ENCODE peak calls at places on chromosome 5, in four cellular contexts. One of them, this sample, is unnamed.

GRCh38 chr5:14793851-14794250 is 77.7 kb downstream of the ANKH start:
- DNase-seq in K562: no peak
- DNase-seq in PC-9: no peak
- DNase-seq in IMR-90: no peak
- DNase-seq in this sample: no peak

GRCh38 chr5:131280417-131280816 is 16.6 kb downstream of the CDC42SE2 start:
- DNase-seq in K562: no peak
- DNase-seq in PC-9: no peak
- DNase-seq in IMR-90: no peak
- DNase-seq in this sample: no peak

GRCh38 chr5:158463971-158464370 is 605.0 kb upstream of the CLINT1 start:
- DNase-seq in K562: no peak
- DNase-seq in PC-9: no peak
- DNase-seq in IMR-90: peak; percentile 10
- DNase-seq in this sample: peak; percentile 9

GRCh38 chr5:174314261-174314660 is 268.8 kb downstream of the NSG2 start:
- DNase-seq in K562: no peak
- DNase-seq in PC-9: no peak
- DNase-seq in IMR-90: no peak
- DNase-seq in this sample: no peak

GRCh38 chr5:66717455-66718373 is 121.5 kb downstream of the MAST4 start:
- DNase-seq in K562: no peak
- DNase-seq in PC-9: no peak
- DNase-seq in IMR-90: no peak
- DNase-seq in this sample: no peak

GRCh38 chr5:139696894-139697658 is 48.9 kb downstream of the CXXC5 start:
- DNase-seq in K562: peak; percentile 92
- DNase-seq in PC-9: peak; percentile 75
- DNase-seq in IMR-90: peak; percentile 91
- DNase-seq in this sample: no peak

GRCh38 chr5:4068171-4068570 is 472.5 kb downstream of the IRX1 start:
- DNase-seq in K562: no peak
- DNase-seq in PC-9: no peak
- DNase-seq in IMR-90: no peak
- DNase-seq in this sample: no peak

GRCh38 chr5:61162832-61163567 is 732 bp upstream of the SMIM15 start:
- DNase-seq in K562: no peak
- DNase-seq in PC-9: no peak
- DNase-seq in IMR-90: peak; percentile 36
- DNase-seq in this sample: no peak

GRCh38 chr5:15573594-15573993 is 73.6 kb downstream of the FBXL7 start:
- DNase-seq in K562: no peak
- DNase-seq in PC-9: no peak
- DNase-seq in IMR-90: peak; percentile 46
- DNase-seq in this sample: no peak

GRCh38 chr5:103397996-103398581 is 139.5 kb downstream of the MACIR start:
- DNase-seq in K562: no peak
- DNase-seq in PC-9: no peak
- DNase-seq in IMR-90: peak; percentile 36
- DNase-seq in this sample: no peak

GRCh38 chr5:172806897-172807672 is 27.0 kb upstream of the ERGIC1 start:
- DNase-seq in K562: peak; percentile 88
- DNase-seq in PC-9: peak; percentile 86
- DNase-seq in IMR-90: peak; percentile 89
- DNase-seq in this sample: peak; percentile 91

GRCh38 chr5:104739905-104740304 is 1177.3 kb upstream of the NUDT12 start:
- DNase-seq in K562: no peak
- DNase-seq in PC-9: no peak
- DNase-seq in IMR-90: no peak
- DNase-seq in this sample: no peak

GRCh38 chr5:57738787-57739186 is 256.2 kb upstream of the ACTBL2 start:
- DNase-seq in K562: no peak
- DNase-seq in PC-9: no peak
- DNase-seq in IMR-90: no peak
- DNase-seq in this sample: no peak

GRCh38 chr5:2756764-2757163 is 5.3 kb upstream of the IRX2 start:
- DNase-seq in K562: no peak
- DNase-seq in PC-9: no peak
- DNase-seq in IMR-90: no peak
- DNase-seq in this sample: no peak

GRCh38 chr5:84450617-84451414 is 66.1 kb upstream of the EDIL3 start:
- DNase-seq in K562: no peak
- DNase-seq in PC-9: no peak
- DNase-seq in IMR-90: peak; percentile 20
- DNase-seq in this sample: no peak

GRCh38 chr5:175728885-175729828 is 71.3 kb downstream of the HRH2 start:
- DNase-seq in K562: peak; percentile 18
- DNase-seq in PC-9: no peak
- DNase-seq in IMR-90: no peak
- DNase-seq in this sample: no peak
- H3K4me2 ChIP-seq in K562: no peak overlapping the region
- H3K4me2 ChIP-seq in PC-9: no peak overlapping the region
- H3K4me2 ChIP-seq in IMR-90: no peak overlapping the region
- H3K4me2 ChIP-seq in this sample: no peak overlapping the region

GRCh38 chr5:168096525-168096924 is 194.9 kb upstream of the WWC1 start:
- DNase-seq in K562: no peak
- DNase-seq in PC-9: no peak
- DNase-seq in IMR-90: no peak
- DNase-seq in this sample: no peak
- H2AFZ ChIP-seq in K562: no peak overlapping the region
- H2AFZ ChIP-seq in PC-9: no peak overlapping the region
- H2AFZ ChIP-seq in IMR-90: no peak overlapping the region
- H2AFZ ChIP-seq in this sample: no peak overlapping the region

GRCh38 chr5:27944471-27944870 is 906.1 kb upstream of the CDH9 start:
- DNase-seq in K562: no peak
- DNase-seq in PC-9: no peak
- DNase-seq in IMR-90: no peak
- DNase-seq in this sample: no peak

DNA sequence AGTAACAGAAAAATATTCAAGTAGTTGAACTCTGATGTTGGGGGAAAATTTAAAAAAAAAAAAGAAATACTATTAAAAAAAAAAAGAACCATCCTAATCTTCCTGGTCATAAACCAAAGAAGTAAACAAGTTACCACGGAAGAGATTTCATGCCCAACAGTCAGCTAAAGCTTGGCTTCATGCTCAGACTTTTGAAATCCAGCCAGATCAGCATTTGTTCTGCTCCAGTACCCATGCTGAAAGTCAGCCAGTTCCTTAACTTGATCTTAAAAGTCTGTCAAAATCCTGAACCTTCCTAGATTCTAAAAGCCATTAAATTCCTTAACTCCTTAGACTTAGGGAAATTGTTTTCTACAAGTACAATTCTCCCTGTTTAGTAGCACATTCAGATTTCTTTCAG is 908.7 kb upstream of the CDH9 start:
- DNase-seq in K562: no peak
- DNase-seq in PC-9: peak; percentile 11
- DNase-seq in IMR-90: no peak
- DNase-seq in this sample: no peak
- H3K4me2 ChIP-seq in K562: no peak overlapping the region
- H3K4me2 ChIP-seq in PC-9: no peak overlapping the region
- H3K4me2 ChIP-seq in IMR-90: no peak overlapping the region
- H3K4me2 ChIP-seq in this sample: no peak overlapping the region

GRCh38 chr5:126988021-126988569 is 42.3 kb downstream of the MARCHF3 start:
- DNase-seq in K562: no peak
- DNase-seq in PC-9: no peak
- DNase-seq in IMR-90: no peak
- DNase-seq in this sample: no peak
- H2AFZ ChIP-seq in K562: no peak overlapping the region
- H2AFZ ChIP-seq in PC-9: no peak overlapping the region
- H2AFZ ChIP-seq in IMR-90: no peak overlapping the region
- H2AFZ ChIP-seq in this sample: no peak overlapping the region

GRCh38 chr5:56595561-56595960 is 219.8 kb upstream of the MAP3K1 start:
- DNase-seq in K562: no peak
- DNase-seq in PC-9: no peak
- DNase-seq in IMR-90: no peak
- DNase-seq in this sample: no peak
- H3K4me2 ChIP-seq in K562: no peak overlapping the region
- H3K4me2 ChIP-seq in PC-9: no peak overlapping the region
- H3K4me2 ChIP-seq in IMR-90: no peak overlapping the region
- H3K4me2 ChIP-seq in this sample: no peak overlapping the region

GRCh38 chr5:156411957-156412356 is 85.0 kb downstream of the SGCD start:
- DNase-seq in K562: no peak
- DNase-seq in PC-9: no peak
- DNase-seq in IMR-90: no peak
- DNase-seq in this sample: no peak
- H2AFZ ChIP-seq in K562: no peak overlapping the region
- H2AFZ ChIP-seq in PC-9: no peak overlapping the region
- H2AFZ ChIP-seq in IMR-90: no peak overlapping the region
- H2AFZ ChIP-seq in this sample: no peak overlapping the region

GRCh38 chr5:6727231-6727630 is 14.0 kb downstream of the TENT4A start:
- DNase-seq in K562: no peak
- DNase-seq in PC-9: no peak
- DNase-seq in IMR-90: no peak
- DNase-seq in this sample: no peak

GRCh38 chr5:6728795-6729183 is 15.6 kb downstream of the TENT4A start:
- DNase-seq in K562: no peak
- DNase-seq in PC-9: no peak
- DNase-seq in IMR-90: no peak
- DNase-seq in this sample: no peak

GRCh38 chr5:6729400-6730310 is 16.4 kb downstream of the TENT4A start:
- DNase-seq in K562: no peak
- DNase-seq in PC-9: no peak
- DNase-seq in IMR-90: no peak
- DNase-seq in this sample: no peak

GRCh38 chr5:6726006-6726405 is 12.8 kb downstream of the TENT4A start:
- DNase-seq in K562: no peak
- DNase-seq in PC-9: no peak
- DNase-seq in IMR-90: no peak
- DNase-seq in this sample: no peak

GRCh38 chr5:6728011-6728794 is 15.0 kb downstream of the TENT4A start:
- DNase-seq in K562: no peak
- DNase-seq in PC-9: no peak
- DNase-seq in IMR-90: no peak
- DNase-seq in this sample: peak; percentile 59
- H3K4me2 ChIP-seq in K562: no peak overlapping the region
- H3K4me2 ChIP-seq in PC-9: no peak overlapping the region
- H3K4me2 ChIP-seq in IMR-90: no peak overlapping the region
- H3K4me2 ChIP-seq in this sample: peak overlapping the region; percentile 40

DNA sequence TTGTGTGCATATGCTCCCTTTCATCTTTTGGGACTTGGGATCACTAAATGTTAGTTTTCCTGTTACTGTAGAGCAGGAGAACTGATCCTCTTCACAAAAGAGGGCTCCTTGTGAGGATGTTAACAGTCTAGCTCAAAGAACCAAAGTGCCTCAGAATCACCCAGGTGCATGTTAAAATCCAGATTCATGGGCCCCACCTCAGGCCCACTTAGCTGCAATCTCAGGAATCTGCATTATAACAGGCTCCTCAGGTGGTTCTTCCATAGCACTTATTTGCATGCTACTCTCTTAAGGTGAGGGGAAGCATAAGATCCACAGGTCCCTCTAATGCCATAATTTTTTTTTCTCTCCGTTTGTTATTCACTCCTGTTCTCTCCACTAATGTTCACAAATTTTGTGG is 14.8 kb upstream of the MEF2C start:
- DNase-seq in K562: no peak
- DNase-seq in PC-9: no peak
- DNase-seq in IMR-90: no peak
- DNase-seq in this sample: no peak
- H2AFZ ChIP-seq in K562: no peak overlapping the region
- H2AFZ ChIP-seq in PC-9: no peak overlapping the region
- H2AFZ ChIP-seq in IMR-90: no peak overlapping the region
- H2AFZ ChIP-seq in this sample: no peak overlapping the region

GRCh38 chr5:37940931-37941623 is 101.2 kb upstream of the GDNF start:
- DNase-seq in K562: no peak
- DNase-seq in PC-9: peak; percentile 53
- DNase-seq in IMR-90: no peak
- DNase-seq in this sample: no peak

GRCh38 chr5:37933586-37933985 is 93.7 kb upstream of the GDNF start:
- DNase-seq in K562: no peak
- DNase-seq in PC-9: no peak
- DNase-seq in IMR-90: no peak
- DNase-seq in this sample: no peak

GRCh38 chr5:37938086-37938852 is 98.4 kb upstream of the GDNF start:
- DNase-seq in K562: no peak
- DNase-seq in PC-9: no peak
- DNase-seq in IMR-90: no peak
- DNase-seq in this sample: no peak

DNA sequence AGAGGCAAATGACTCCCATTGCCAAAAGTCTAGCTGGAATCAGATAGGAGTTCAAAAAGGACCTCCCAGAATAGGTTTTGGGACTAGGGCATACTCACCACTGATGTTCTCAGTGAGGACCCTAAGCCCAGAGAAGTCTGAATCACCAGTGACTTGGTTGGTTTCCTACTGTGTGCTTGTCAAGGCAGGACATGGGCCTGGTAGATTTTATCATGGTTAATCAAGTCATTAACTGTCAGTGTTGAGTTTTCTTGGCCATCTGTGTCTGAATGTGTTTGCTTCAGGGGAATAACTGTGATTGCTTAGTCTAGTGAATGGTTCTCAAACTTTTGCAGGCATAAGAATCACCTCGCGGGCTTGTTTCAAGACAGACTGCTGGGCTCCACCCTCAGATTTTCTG is 99.0 kb upstream of the GDNF start:
- DNase-seq in K562: no peak
- DNase-seq in PC-9: no peak
- DNase-seq in IMR-90: no peak
- DNase-seq in this sample: no peak
- H3K4me2 ChIP-seq in K562: no peak overlapping the region
- H3K4me2 ChIP-seq in PC-9: no peak overlapping the region
- H3K4me2 ChIP-seq in IMR-90: no peak overlapping the region
- H3K4me2 ChIP-seq in this sample: no peak overlapping the region

This sample was measured in Karpas-422.